ENCODE peak calls at places on chromosomes 12 and 14, in seven cellular contexts. L, E, A, F, C, D and J are unnamed samples.

GRCh38 chr14:101252443-101253214 is 308.7 kb upstream of the DIO3 start:
- DNase-seq in C (no peak), E (peak), A (no peak), D (no peak), F (no peak), L (no peak), J (peak)

GRCh38 chr14:32594766-32595165 is 265.7 kb downstream of the AKAP6 start:
- DNase-seq in E (no peak), A (peak), L (no peak), D (no peak), C (no peak), F (no peak), J (no peak)

GRCh38 chr12:10121278-10121677 is 8.7 kb downstream of the CLEC7A start:
- DNase-seq in E (no peak), A (no peak), L (no peak), F (no peak), D (no peak), C (no peak), J (no peak)

GRCh38 chr14:39395555-39396254 is 36.5 kb downstream of the FBXO33 start:
- DNase-seq in D (no peak), A (no peak), C (no peak), L (no peak), E (no peak), F (no peak), J (no peak)

GRCh38 chr12:89151536-89151935 is 200.8 kb downstream of the DUSP6 start:
- DNase-seq in A (no peak), D (no peak), E (no peak), C (no peak), L (peak), F (no peak), J (no peak)

GRCh38 chr12:95202691-95203476 is 14.4 kb downstream of the FGD6 start:
- DNase-seq in E (no peak), C (no peak), D (no peak), F (no peak), A (no peak), L (peak), J (no peak)

GRCh38 chr12:39605996-39606395 is 13.6 kb downstream of the ABCD2 start:
- DNase-seq in C (no peak), F (no peak), L (no peak), E (no peak), D (no peak), A (peak), J (no peak)

GRCh38 chr14:55198749-55199148 is 7.4 kb upstream of the DLGAP5 start:
- DNase-seq in C (no peak), L (no peak), D (no peak), F (no peak), A (no peak), E (no peak), J (no peak)

GRCh38 chr12:108634225-108634795 is 616 bp upstream of the SELPLG start:
- DNase-seq in A (no peak), F (no peak), E (no peak), D (no peak), C (peak), L (no peak), J (no peak)

GRCh38 chr12:89075890-89076591 is 276.3 kb downstream of the DUSP6 start:
- DNase-seq in A (no peak), L (no peak), C (no peak), F (no peak), D (no peak), E (no peak), J (no peak)

GRCh38 chr12:107118624-107119023 is 25.3 kb upstream of the CRY1 start:
- DNase-seq in L (no peak), D (no peak), A (no peak), E (no peak), F (no peak), C (no peak), J (no peak)

DNA sequence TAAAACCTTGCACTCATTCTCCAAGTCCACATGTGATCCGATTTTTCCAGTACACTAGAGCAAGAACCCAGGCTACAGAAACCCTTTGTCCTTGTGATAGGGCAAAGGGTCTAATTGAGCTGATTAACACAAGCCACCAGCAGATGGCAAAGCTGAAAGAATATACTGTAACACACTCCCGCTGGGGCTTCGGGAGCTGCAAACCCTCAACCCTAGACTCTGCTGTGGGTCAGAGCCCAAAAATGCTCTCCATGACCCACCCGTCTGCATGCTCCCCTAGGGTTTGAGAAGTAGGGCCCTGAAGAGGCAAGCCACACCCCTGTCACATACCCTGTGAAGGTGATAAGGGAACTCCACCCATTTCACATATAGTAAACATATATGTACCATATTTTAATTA is 33.6 kb upstream of the PCNX1 start:
- DNase-seq in E (no peak), C (no peak), D (no peak), F (no peak), A (no peak), L (no peak), J (no peak)
- TF ChIP-seq CTCF in E (no peak), C (no peak), D (no peak), F (no peak), A (no peak), L (no peak), J (no peak)

DNA sequence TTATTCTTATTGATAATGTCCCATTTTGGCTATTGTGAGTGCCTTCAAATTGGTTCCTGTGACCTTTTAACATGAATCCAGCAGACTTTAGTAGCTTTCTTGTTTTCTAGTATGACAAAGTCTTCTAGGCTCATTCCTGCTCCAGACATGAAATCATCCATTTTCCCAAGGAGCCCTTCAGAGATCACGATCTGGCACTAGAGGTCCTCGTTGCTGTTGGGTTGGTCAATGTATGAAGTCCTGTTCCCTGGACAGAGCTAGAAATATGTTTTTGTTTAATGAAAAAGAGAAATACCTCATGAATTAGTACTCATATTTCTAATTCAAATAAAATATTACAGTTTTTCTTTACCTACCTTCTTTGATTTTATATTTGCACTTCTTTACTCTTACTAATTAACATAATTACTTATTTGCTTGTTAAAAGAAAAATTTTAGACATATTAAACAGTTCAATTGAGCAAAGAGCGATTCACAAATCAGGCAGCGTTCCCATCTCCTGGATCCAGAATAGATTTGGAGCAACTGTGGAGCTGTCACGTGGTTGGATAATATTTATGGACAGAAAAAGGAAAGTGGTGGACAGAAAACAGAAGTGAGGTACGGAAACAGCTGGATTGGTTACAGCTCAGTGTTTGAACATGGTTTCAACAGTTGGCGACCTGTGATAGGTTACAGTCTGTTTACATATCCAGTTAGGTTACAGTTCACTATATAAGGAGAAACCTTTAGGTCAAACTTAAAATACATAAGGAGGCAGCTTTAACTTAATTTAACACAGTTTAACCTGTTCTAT is 19.8 kb upstream of the FAM234B start:
- DNase-seq in A (no peak), C (peak), E (peak), D (no peak), F (no peak), L (no peak), J (no peak)
- TF ChIP-seq CTCF in A (no peak), C (no peak), E (peak), D (no peak), F (no peak), L (no peak), J (peak)

GRCh38 chr12:69613351-69613750 is 2.6 kb upstream of the LRRC10 start:
- DNase-seq in C (no peak), D (no peak), F (no peak), L (no peak), E (no peak), A (no peak), J (no peak)

GRCh38 chr12:69608114-69608513 is 2.6 kb downstream of the LRRC10 start:
- DNase-seq in E (no peak), D (no peak), C (no peak), A (no peak), L (no peak), F (no peak), J (no peak)

GRCh38 chr12:69610126-69610525 is 581 bp downstream of the LRRC10 start:
- DNase-seq in D (no peak), L (no peak), A (no peak), F (no peak), E (no peak), C (no peak), J (no peak)

GRCh38 chr12:69616025-69616424 is 5.3 kb upstream of the LRRC10 start:
- DNase-seq in L (no peak), E (no peak), A (no peak), D (no peak), F (no peak), C (no peak), J (no peak)

GRCh38 chr12:69610729-69611128 is at the start of gene LRRC10:
- DNase-seq in F (no peak), A (no peak), D (peak), L (no peak), E (no peak), C (no peak), J (no peak)
- TF ChIP-seq CTCF in F (no peak), A (no peak), D (no peak), L (no peak), E (no peak), C (no peak), J (no peak)

DNA sequence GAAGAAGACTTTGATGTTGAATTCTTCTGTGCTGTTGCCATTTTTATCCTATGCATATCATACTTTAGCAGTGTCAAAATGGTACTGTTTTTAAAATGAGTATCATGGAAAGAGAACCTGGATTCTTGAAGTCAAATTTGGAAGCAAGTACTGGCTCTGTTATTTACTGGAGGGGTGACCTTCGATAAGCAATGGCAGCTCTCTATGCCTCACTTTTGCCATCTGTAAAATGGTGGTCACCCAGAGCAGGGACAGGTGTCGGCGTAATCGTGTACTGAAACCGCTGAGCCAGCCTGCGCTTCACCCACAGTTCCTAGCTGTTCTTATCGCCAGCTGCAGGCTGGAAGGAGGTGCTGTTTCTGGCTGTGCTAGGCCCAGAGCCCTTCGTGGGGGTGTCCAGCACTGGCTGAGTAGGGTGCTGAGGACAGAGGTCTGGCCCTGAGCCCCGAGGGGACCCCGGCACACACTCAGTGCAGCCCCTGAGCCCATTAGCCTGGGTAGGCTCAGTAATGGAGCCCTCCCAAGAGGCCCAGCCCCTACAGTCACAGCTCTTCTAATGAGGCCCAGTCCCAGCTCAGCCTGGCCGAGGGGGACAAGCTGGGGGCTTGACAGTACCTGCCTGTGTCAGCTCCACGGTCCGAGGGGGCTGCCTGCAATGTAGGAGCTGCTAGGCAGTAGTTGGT is 183.5 kb downstream of the PHETA1 start:
- DNase-seq in L (no peak), E (no peak), F (no peak), A (no peak), D (no peak), C (no peak), J (no peak)
- TF ChIP-seq CTCF in L (no peak), E (no peak), F (no peak), A (no peak), D (no peak), C (no peak), J (no peak)